ENCODE peak calls at places on chromosomes 16 and 17, in ten cellular contexts. X is Karpas-422, F is hepatocyte, I is MM.1S, M is PC-3, W is GM23248, B is HCT116, D is GM23338, V is SK-N-SH, S is PC-9. H is an unnamed sample.
A peak's percentile ranks its signal among the peaks of the same experiment; 100 is the strongest.

GRCh38 chr17:56593741-56594527 is 435 bp downstream of the NOG start:
- DNase-seq in F (peak; percentile 64), V (peak; percentile 84), W (peak; percentile 90), M (peak; percentile 79), S (peak; percentile 66), D (peak; percentile 45), X (no peak), B (no peak), I (peak; percentile 67), H (peak; percentile 3)

GRCh38 chr16:80680839-80681238 is 123.6 kb downstream of the CDYL2 start:
- DNase-seq in W (no peak), F (no peak), V (no peak), I (no peak), X (no peak), M (no peak), D (no peak), S (no peak), B (no peak), H (peak; percentile 24)

GRCh38 chr16:86676216-86676800 is 98.0 kb downstream of the FOXL1 start:
- DNase-seq in F (no peak), S (no peak), I (no peak), B (peak; percentile 21), D (no peak), W (peak; percentile 92), V (no peak), X (no peak), M (peak; percentile 57), H (no peak)

GRCh38 chr17:32111141-32111771 is 31.0 kb upstream of the RHOT1 start:
- DNase-seq in I (no peak), X (peak; percentile 65), W (peak; percentile 39), D (peak; percentile 83), V (peak; percentile 60), S (no peak), M (peak; percentile 34), B (no peak), F (peak; percentile 72), H (peak; percentile 12)

GRCh38 chr16:51143166-51143565 is 7.9 kb downstream of the SALL1 start:
- DNase-seq in F (no peak), I (no peak), B (no peak), X (no peak), S (no peak), D (no peak), M (no peak), W (no peak), V (no peak), H (no peak)

GRCh38 chr16:56874800-56875199 is 9.8 kb downstream of the SLC12A3 start:
- DNase-seq in S (no peak), F (no peak), X (no peak), I (no peak), D (peak; percentile 38), W (no peak), M (no peak), B (no peak), V (peak; percentile 90), H (no peak)

GRCh38 chr17:34357398-34357797 is 1.1 kb downstream of the CCL13 start:
- DNase-seq in I (no peak), F (no peak), S (no peak), X (no peak), D (peak; percentile 45), B (no peak), M (no peak), W (no peak), V (no peak), H (no peak)

GRCh38 chr16:14300631-14301149 is 229.6 kb downstream of the MRTFB start:
- DNase-seq in W (peak; percentile 96), I (peak; percentile 86), F (peak; percentile 86), B (peak; percentile 71), X (peak; percentile 90), S (peak; percentile 84), V (peak; percentile 85), M (peak; percentile 76), D (peak; percentile 70), H (peak; percentile 86)

DNA sequence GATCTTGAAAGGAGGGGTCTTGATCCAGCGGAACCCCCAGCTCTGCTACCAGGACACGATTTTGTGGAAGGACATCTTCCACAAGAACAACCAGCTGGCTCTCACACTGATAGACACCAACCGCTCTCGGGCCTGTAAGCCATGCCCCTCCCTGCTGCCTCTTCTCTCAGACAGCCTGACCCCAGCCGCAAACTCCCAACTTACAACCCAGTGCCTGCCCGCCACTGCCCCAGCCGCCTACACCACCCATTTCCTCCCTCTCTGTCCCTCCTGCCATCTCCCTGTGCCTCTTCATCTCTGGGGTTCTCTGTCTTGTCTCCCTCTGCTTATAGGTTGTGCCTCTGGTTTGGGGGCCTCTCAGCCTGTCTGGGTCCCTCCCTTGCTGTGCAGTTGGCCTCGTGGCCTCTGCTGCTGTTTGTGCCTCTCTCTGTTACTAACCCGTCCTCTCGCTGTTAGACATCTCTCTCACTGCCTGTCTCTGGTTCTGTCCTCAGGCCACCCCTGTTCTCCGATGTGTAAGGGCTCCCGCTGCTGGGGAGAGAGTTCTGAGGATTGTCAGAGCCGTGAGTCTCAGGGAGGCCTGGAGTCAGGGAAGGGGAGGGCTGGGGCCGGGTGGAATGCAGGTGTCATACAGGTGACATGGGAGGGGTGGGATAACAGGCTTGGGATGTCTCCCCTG is 9.6 kb downstream of the ERBB2 start:
- DNase-seq in D (no peak), V (no peak), B (no peak), I (no peak), M (no peak), X (no peak), S (no peak), W (no peak), F (no peak), H (no peak)
- H2AFZ ChIP-seq in D (no peak overlapping the region), V (no peak overlapping the region), B (no peak overlapping the region), I (no peak overlapping the region), M (no peak overlapping the region), X (no peak overlapping the region), S (no peak overlapping the region), W (no peak overlapping the region), F (no peak overlapping the region), H (no peak overlapping the region)

DNA sequence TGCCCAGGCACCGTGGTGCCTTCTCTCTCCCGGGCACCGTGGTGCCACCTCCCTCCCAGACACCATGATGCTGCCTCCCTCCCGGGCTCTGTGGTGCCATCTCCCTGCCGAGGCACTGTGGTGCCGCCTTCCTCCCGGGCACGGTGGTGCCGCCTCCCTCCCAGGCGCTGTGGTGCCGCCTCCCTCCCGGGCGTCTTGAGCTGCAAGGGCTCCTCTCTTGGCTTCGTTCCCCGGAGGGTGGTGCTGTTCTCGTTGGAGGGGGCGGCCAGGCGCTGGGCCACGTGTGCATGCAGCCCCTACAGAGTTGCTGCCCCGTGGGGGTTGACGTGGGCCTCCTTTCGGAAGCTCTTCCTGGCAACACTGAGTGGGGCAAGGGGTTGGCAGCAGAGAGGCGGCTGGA is 8.2 kb downstream of the CENPX start:
- DNase-seq in M (no peak), V (peak; percentile 44), W (no peak), B (no peak), D (no peak), F (no peak), I (no peak), X (no peak), S (no peak), H (no peak)
- H3K9me2 ChIP-seq in M (no peaks in the 10 kb centered on the region), V (no peaks in the 10 kb centered on the region), W (no peaks in the 10 kb centered on the region), B (no peaks in the 10 kb centered on the region), D (no peaks in the 10 kb centered on the region), F (no peaks in the 10 kb centered on the region), I (no peaks in the 10 kb centered on the region), X (no peaks in the 10 kb centered on the region), S (no peaks in the 10 kb centered on the region), H (no peaks in the 10 kb centered on the region)

GRCh38 chr16:55571-56136 is 2.0 kb downstream of the SNRNP25 start:
- DNase-seq in S (no peak), I (no peak), F (no peak), V (no peak), B (no peak), D (no peak), W (no peak), M (no peak), X (no peak), H (no peak)

GRCh38 chr16:59440-60059 is 5.9 kb downstream of the SNRNP25 start:
- DNase-seq in D (no peak), S (no peak), B (no peak), M (no peak), I (no peak), X (no peak), V (no peak), F (no peak), W (no peak), H (no peak)

GRCh38 chr16:56231-56927 is 2.8 kb downstream of the SNRNP25 start:
- DNase-seq in D (no peak), W (no peak), F (no peak), S (no peak), M (no peak), X (no peak), I (no peak), V (no peak), B (no peak), H (no peak)

GRCh38 chr16:58491-59439 is 5.1 kb downstream of the SNRNP25 start:
- DNase-seq in X (no peak), I (no peak), B (no peak), F (no peak), S (no peak), V (no peak), M (no peak), D (no peak), W (no peak), H (no peak)

GRCh38 chr16:57711-58110 is 4.1 kb downstream of the SNRNP25 start:
- DNase-seq in F (no peak), M (no peak), D (no peak), I (no peak), V (no peak), S (no peak), X (no peak), W (peak; percentile 39), B (no peak), H (no peak)
- H2AFZ ChIP-seq in F (no peak overlapping the region), M (no peak overlapping the region), D (no peak overlapping the region), I (no peak overlapping the region), V (no peak overlapping the region), S (no peak overlapping the region), X (no peak overlapping the region), W (no peak overlapping the region), B (no peak overlapping the region), H (no peak overlapping the region)

DNA sequence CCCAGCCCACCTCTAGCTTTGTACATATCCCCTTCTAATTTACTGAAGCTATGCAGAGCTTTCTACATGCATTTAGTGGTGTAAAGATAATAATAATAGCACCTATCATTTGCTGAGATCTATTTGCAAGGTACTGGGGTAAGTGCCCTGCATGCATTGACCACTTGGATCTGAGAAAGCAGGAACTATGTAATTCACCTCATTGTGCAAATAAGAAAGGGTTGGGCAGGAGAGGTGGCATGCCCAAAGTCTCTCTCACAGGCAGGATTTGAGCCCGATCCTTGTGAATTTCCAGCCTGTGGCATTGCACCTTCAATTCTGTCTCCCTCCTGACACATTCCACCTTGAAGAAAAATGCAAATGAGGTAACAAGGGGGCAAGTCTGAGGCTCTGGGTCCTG is 352.3 kb upstream of the EEF2KMT start:
- DNase-seq in M (no peak), V (no peak), F (no peak), I (no peak), W (no peak), B (no peak), D (peak; percentile 22), S (no peak), X (no peak), H (no peak)
- H3K9me2 ChIP-seq in M (no peaks in the 10 kb centered on the region), V (no peaks in the 10 kb centered on the region), F (no peaks in the 10 kb centered on the region), I (no peaks in the 10 kb centered on the region), W (no peaks in the 10 kb centered on the region), B (no peaks in the 10 kb centered on the region), D (peaks cover 2% of the 10 kb centered on the region), S (no peaks in the 10 kb centered on the region), X (no peaks in the 10 kb centered on the region), H (no peaks in the 10 kb centered on the region)

GRCh38 chr17:7744416-7744815 is 26.9 kb downstream of the DNAH2 start:
- DNase-seq in S (no peak), B (no peak), W (no peak), I (no peak), D (no peak), F (no peak), M (no peak), V (no peak), X (no peak), H (no peak)
- H2AFZ ChIP-seq in S (no peak overlapping the region), B (no peak overlapping the region), W (no peak overlapping the region), I (no peak overlapping the region), D (peak overlapping the region; percentile 66), F (no peak overlapping the region), M (no peak overlapping the region), V (no peak overlapping the region), X (no peak overlapping the region), H (no peak overlapping the region)